ENCODE peak calls at places on chromosomes 16 and 17, in five cellular contexts. K is C1 segment of cervical spinal cord, L is H1, I is thoracic aorta, F is NCI-H510A treated with DMSO at 0.1 percent for 48 hours. A is an unnamed sample.

GRCh38 chr17:82281076-82281475 is 7.6 kb upstream of the CSNK1D start:
- DNase-seq in F (no peak), I (no peak), L (no peak), K (no peak), A (no peak)

GRCh38 chr16:73082608-73083007 is 34.7 kb upstream of the ZFHX3 start:
- DNase-seq in L (no peak), K (no peak), I (no peak), F (no peak), A (no peak)

GRCh38 chr16:66269631-66270332 is 96.7 kb upstream of the CDH5 start:
- DNase-seq in K (no peak), F (no peak), I (no peak), L (no peak), A (no peak)

GRCh38 chr17:15963670-15964110 is 18.8 kb downstream of the ADORA2B start:
- DNase-seq in I (no peak), L (no peak), K (no peak), F (no peak), A (no peak)

GRCh38 chr16:8798174-8798527 is 512 bp downstream of the PMM2 start:
- DNase-seq in K (no peak), F (no peak), L (no peak), I (no peak), A (no peak)

GRCh38 chr17:17421346-17422216 is 55.2 kb upstream of the MED9 start:
- DNase-seq in I (no peak), L (no peak), K (no peak), F (no peak), A (no peak)

GRCh38 chr17:40283662-40284061 is 4.0 kb upstream of the CDC6 start:
- DNase-seq in I (no peak), K (no peak), L (no peak), F (no peak), A (no peak)

GRCh38 chr17:37339321-37339720 is 36.5 kb upstream of the C17orf78 start:
- DNase-seq in I (no peak), K (no peak), F (no peak), L (no peak), A (no peak)

GRCh38 chr17:74951680-74952421 is 16.2 kb downstream of the OTOP3 start:
- DNase-seq in K (no peak), I (no peak), L (peak; percentile 85), F (no peak), A (no peak)

GRCh38 chr17:1181769-1182137 is 2.0 kb upstream of the ABR start:
- DNase-seq in F (no peak), I (no peak), L (no peak), K (no peak), A (no peak)

GRCh38 chr16:77785365-77785764 is 3.0 kb upstream of the VAT1L start:
- DNase-seq in K (no peak), L (no peak), I (no peak), F (no peak), A (no peak)

GRCh38 chr17:2594657-2595085 is 1.2 kb downstream of the PAFAH1B1 start:
- DNase-seq in K (no peak), I (no peak), F (no peak), L (no peak), A (no peak)

GRCh38 chr17:79027925-79028491 is 4.0 kb downstream of the C1QTNF1 start:
- DNase-seq in F (no peak), I (no peak), L (no peak), K (no peak), A (no peak)

GRCh38 chr16:86722970-86723369 is 144.6 kb downstream of the FOXL1 start:
- DNase-seq in K (no peak), L (no peak), I (no peak), F (no peak), A (no peak)

GRCh38 chr16:2770781-2771111 is 6.3 kb downstream of the ELOB start:
- DNase-seq in I (no peak), F (no peak), K (no peak), L (no peak), A (no peak)

GRCh38 chr17:6544011-6544370 is 12.4 kb downstream of the PITPNM3 start:
- DNase-seq in F (no peak), K (no peak), I (no peak), L (no peak), A (no peak)

A was measured in iPS DF 19.7.